ENCODE peak calls at places on chromosomes 4 and X, in seven cellular contexts. N is ACHN; H is GDM1; U is stimulated activated CD8-positive, alpha-beta memory T cell treated with anti-CD3 and anti-CD28 coated beads, Interleukin-7, amount 100 ng/mL, for 24 hours; K is GM12891; G is brain microvascular endothelial cell; W is WTC11. F is an unnamed sample.

GRCh38 chr4:78645853-78646757 is 94.5 kb downstream of the ANXA3 start:
- DNase-seq in K (no peak), U (no peak), W (no peak), G (peak), N (peak), H (no peak), F (no peak)

GRCh38 chrX:108270739-108271396 is 167.4 kb downstream of the COL4A6 start:
- DNase-seq in N (no peak), K (no peak), W (no peak), G (no peak), U (no peak), H (no peak), F (peak)

GRCh38 chrX:40513835-40514234 is 66.9 kb upstream of the ATP6AP2 start:
- DNase-seq in K (no peak), H (no peak), U (no peak), N (no peak), G (no peak), W (no peak), F (no peak)

GRCh38 chr4:42306221-42307109 is 90.8 kb upstream of the SHISA3 start:
- DNase-seq in N (peak), K (no peak), H (no peak), W (no peak), U (no peak), G (no peak), F (no peak)

GRCh38 chr4:125011646-125012045 is 299.1 kb upstream of the ANKRD50 start:
- DNase-seq in H (no peak), G (no peak), N (no peak), U (no peak), K (no peak), W (no peak), F (no peak)

GRCh38 chr4:74638001-74638400 is 156.3 kb downstream of the BTC start:
- DNase-seq in G (no peak), W (no peak), N (no peak), H (no peak), U (no peak), K (no peak), F (no peak)

GRCh38 chr4:142656178-142656577 is 189.9 kb downstream of the INPP4B start:
- DNase-seq in W (peak), K (no peak), N (peak), U (no peak), H (no peak), G (peak), F (no peak)

GRCh38 chr4:77617203-77617602 is 11.6 kb downstream of the CXCL13 start:
- DNase-seq in H (no peak), N (no peak), G (no peak), W (no peak), K (no peak), U (no peak), F (no peak)

GRCh38 chr4:117324851-117325491 is 239.6 kb upstream of the TRAM1L1 start:
- DNase-seq in G (peak), K (no peak), U (no peak), N (peak), H (no peak), W (no peak), F (peak)

GRCh38 chrX:3175659-3176438 is 134.6 kb downstream of the ARSF start:
- DNase-seq in W (no peak), H (no peak), U (no peak), N (peak), G (no peak), K (no peak), F (no peak)

GRCh38 chr4:189364032-189364449 is 576.6 kb upstream of the FRG1 start:
- DNase-seq in K (no peak), G (no peak), U (no peak), N (no peak), H (no peak), W (no peak), F (no peak)

GRCh38 chr4:3305610-3306371 is 13.0 kb downstream of the RGS12 start:
- DNase-seq in H (peak), U (no peak), K (no peak), N (no peak), G (no peak), W (peak), F (no peak)

GRCh38 chrX:16826207-16826606 is 39.9 kb downstream of the TXLNG start:
- DNase-seq in U (no peak), W (no peak), K (no peak), H (peak), N (peak), G (no peak), F (peak)

GRCh38 chr4:76614589-76614988 is 179.6 kb downstream of the SHROOM3 start:
- DNase-seq in K (no peak), G (no peak), H (no peak), N (no peak), W (no peak), U (no peak), F (no peak)

GRCh38 chr4:143292858-143293257 is 43.8 kb upstream of the GAB1 start:
- DNase-seq in K (no peak), N (no peak), U (no peak), H (no peak), G (no peak), W (no peak), F (no peak)

GRCh38 chrX:19097553-19097952 is 24.7 kb downstream of the ADGRG2 start:
- DNase-seq in W (peak), G (no peak), H (no peak), N (no peak), U (no peak), K (no peak), F (no peak)

F was measured in SW480.